ENCODE peak calls at places on chromosomes 2 and 18, in four cellular contexts. One of them, this sample, is unnamed.

GRCh38 chr2:215973954-215974699 is 39.2 kb downstream of the MREG start:
- DNase-seq in spleen: no peak
- DNase-seq in bronchial epithelial cell: peak; percentile 92
- DNase-seq in IMR-90: no peak
- DNase-seq in this sample: peak; percentile 39

GRCh38 chr2:85839461-85839860 is 49.3 kb downstream of the ST3GAL5 start:
- DNase-seq in spleen: no peak
- DNase-seq in bronchial epithelial cell: no peak
- DNase-seq in IMR-90: no peak
- DNase-seq in this sample: no peak

GRCh38 chr2:138536302-138536701 is 34.7 kb downstream of the SPOPL start:
- DNase-seq in spleen: no peak
- DNase-seq in bronchial epithelial cell: peak; percentile 5
- DNase-seq in IMR-90: no peak
- DNase-seq in this sample: peak; percentile 3

GRCh38 chr18:79493801-79494211 is 98.1 kb downstream of the NFATC1 start:
- DNase-seq in spleen: peak; percentile 67
- DNase-seq in bronchial epithelial cell: no peak
- DNase-seq in IMR-90: no peak
- DNase-seq in this sample: no peak

GRCh38 chr2:22513563-22513962 is 871.4 kb upstream of the KLHL29 start:
- DNase-seq in spleen: no peak
- DNase-seq in bronchial epithelial cell: no peak
- DNase-seq in IMR-90: no peak
- DNase-seq in this sample: no peak

GRCh38 chr18:54359233-54359632 is 1.5 kb downstream of the C18orf54 start:
- DNase-seq in spleen: no peak
- DNase-seq in bronchial epithelial cell: no peak
- DNase-seq in IMR-90: peak; percentile 11
- DNase-seq in this sample: peak; percentile 19

GRCh38 chr2:226434702-226435101 is 364.9 kb downstream of the IRS1 start:
- DNase-seq in spleen: no peak
- DNase-seq in bronchial epithelial cell: no peak
- DNase-seq in IMR-90: no peak
- DNase-seq in this sample: no peak

GRCh38 chr2:18604573-18604885 is 15.2 kb upstream of the NT5C1B start:
- DNase-seq in spleen: no peak
- DNase-seq in bronchial epithelial cell: no peak
- DNase-seq in IMR-90: no peak
- DNase-seq in this sample: no peak

GRCh38 chr2:238952261-238952924 is 104.5 kb downstream of the TWIST2 start:
- DNase-seq in spleen: no peak
- DNase-seq in bronchial epithelial cell: no peak
- DNase-seq in IMR-90: peak; percentile 41
- DNase-seq in this sample: no peak

GRCh38 chr2:20965221-20965620 is 78.7 kb downstream of the APOB start:
- DNase-seq in spleen: no peak
- DNase-seq in bronchial epithelial cell: no peak
- DNase-seq in IMR-90: no peak
- DNase-seq in this sample: no peak

GRCh38 chr2:29213871-29214341 is 98.7 kb downstream of the CLIP4 start:
- DNase-seq in spleen: peak; percentile 54
- DNase-seq in bronchial epithelial cell: peak; percentile 27
- DNase-seq in IMR-90: peak; percentile 43
- DNase-seq in this sample: no peak

GRCh38 chr2:126317797-126318431 is 338.0 kb upstream of the GYPC start:
- DNase-seq in spleen: no peak
- DNase-seq in bronchial epithelial cell: no peak
- DNase-seq in IMR-90: no peak
- DNase-seq in this sample: no peak

GRCh38 chr2:95074663-95075439 is 46.8 kb downstream of the MRPS5 start:
- DNase-seq in spleen: no peak
- DNase-seq in bronchial epithelial cell: no peak
- DNase-seq in IMR-90: no peak
- DNase-seq in this sample: no peak

GRCh38 chr2:230203110-230203676 is 16.6 kb downstream of the SP110 start:
- DNase-seq in spleen: peak; percentile 84
- DNase-seq in bronchial epithelial cell: no peak
- DNase-seq in IMR-90: no peak
- DNase-seq in this sample: no peak

GRCh38 chr2:200702646-200703118 is 109.0 kb upstream of the BZW1 start:
- DNase-seq in spleen: no peak
- DNase-seq in bronchial epithelial cell: peak; percentile 15
- DNase-seq in IMR-90: no peak
- DNase-seq in this sample: no peak

GRCh38 chr2:44793322-44793870 is 148.1 kb upstream of the SIX3 start:
- DNase-seq in spleen: no peak
- DNase-seq in bronchial epithelial cell: peak; percentile 47
- DNase-seq in IMR-90: peak; percentile 14
- DNase-seq in this sample: peak; percentile 52

GRCh38 chr18:76687271-76688006 is 134.9 kb upstream of the ZNF236 start:
- DNase-seq in spleen: no peak
- DNase-seq in bronchial epithelial cell: peak; percentile 84
- DNase-seq in IMR-90: peak; percentile 15
- DNase-seq in this sample: peak; percentile 61

GRCh38 chr2:234579231-234579962 is 82.5 kb upstream of the ARL4C start:
- DNase-seq in spleen: no peak
- DNase-seq in bronchial epithelial cell: peak; percentile 27
- DNase-seq in IMR-90: peak; percentile 68
- DNase-seq in this sample: no peak

GRCh38 chr2:17104454-17104853 is 413.8 kb downstream of the RAD51AP2 start:
- DNase-seq in spleen: no peak
- DNase-seq in bronchial epithelial cell: peak; percentile 80
- DNase-seq in IMR-90: peak; percentile 60
- DNase-seq in this sample: peak; percentile 68

GRCh38 chr2:14420851-14421250 is 211.7 kb upstream of the LRATD1 start:
- DNase-seq in spleen: no peak
- DNase-seq in bronchial epithelial cell: peak; percentile 61
- DNase-seq in IMR-90: peak; percentile 45
- DNase-seq in this sample: no peak

DNA sequence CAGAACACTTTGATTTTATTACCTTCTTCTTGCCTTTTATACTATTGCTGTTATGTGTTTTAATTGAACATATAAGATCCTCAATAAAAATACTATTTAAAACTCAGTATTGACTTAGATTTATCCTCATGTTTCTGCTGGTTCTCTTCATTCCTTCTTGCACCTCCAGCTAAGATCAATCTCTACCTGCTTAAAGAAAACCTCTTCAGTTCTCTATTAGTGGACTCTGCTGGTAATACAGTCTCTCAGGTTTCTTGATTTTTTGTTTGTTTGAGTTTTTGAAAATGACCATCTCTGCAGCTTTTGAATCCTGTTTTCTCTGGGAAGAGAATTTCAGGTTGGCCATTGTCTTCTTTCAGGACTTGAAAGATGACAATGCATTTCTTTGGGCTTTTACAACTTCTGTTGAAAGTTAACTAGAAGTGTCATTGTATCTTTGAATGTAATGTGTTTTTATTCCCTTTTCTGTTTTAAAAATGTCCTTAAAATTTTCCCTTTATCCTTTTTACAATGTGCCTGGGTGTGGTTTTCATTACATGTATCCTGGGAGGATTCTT is 29.8 kb upstream of the TMEM131 start:
- DNase-seq in spleen: no peak
- DNase-seq in bronchial epithelial cell: no peak
- DNase-seq in IMR-90: no peak
- DNase-seq in this sample: no peak
- TF ChIP-seq CTCF in spleen: peak; percentile 37
- TF ChIP-seq CTCF in bronchial epithelial cell: no peak
- TF ChIP-seq CTCF in IMR-90: no peak
- TF ChIP-seq CTCF in this sample: no peak

DNA sequence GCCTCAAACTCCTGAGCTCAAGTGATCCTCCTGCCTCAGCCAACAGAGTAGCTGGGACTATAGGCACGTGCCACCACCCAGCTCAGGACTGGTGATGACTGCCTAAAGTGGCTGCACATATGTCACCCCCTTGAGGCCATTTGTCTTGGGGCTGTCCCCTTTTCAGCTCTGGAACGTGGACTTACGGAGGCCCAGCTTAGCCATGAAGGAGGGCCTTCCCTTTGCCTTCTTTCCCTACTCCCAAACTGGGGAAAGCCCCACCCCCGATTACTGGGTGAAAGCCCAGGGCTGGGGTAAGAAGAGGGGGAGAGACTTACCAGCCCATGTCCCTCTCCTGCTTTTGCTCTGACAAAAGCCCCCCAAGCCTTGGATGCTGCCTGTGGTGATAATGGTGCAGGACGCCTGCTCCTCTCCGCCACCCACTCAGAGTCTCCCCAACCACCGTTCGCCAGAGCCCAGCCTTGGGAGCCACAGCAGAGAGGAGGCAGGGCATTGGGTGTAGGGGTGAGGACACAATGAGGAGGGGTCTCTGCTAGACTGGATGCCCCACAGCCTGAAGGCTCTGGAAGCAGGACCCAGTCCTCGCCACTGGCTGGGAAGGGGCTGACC is 2.5 kb upstream of the DUSP2 start:
- DNase-seq in spleen: peak; percentile 80
- DNase-seq in bronchial epithelial cell: no peak
- DNase-seq in IMR-90: no peak
- DNase-seq in this sample: no peak
- H3K4me3 ChIP-seq in spleen: no peak overlapping the region
- H3K4me3 ChIP-seq in bronchial epithelial cell: no peak overlapping the region
- H3K4me3 ChIP-seq in IMR-90: no peak overlapping the region
- H3K4me3 ChIP-seq in this sample: no peak overlapping the region

DNA sequence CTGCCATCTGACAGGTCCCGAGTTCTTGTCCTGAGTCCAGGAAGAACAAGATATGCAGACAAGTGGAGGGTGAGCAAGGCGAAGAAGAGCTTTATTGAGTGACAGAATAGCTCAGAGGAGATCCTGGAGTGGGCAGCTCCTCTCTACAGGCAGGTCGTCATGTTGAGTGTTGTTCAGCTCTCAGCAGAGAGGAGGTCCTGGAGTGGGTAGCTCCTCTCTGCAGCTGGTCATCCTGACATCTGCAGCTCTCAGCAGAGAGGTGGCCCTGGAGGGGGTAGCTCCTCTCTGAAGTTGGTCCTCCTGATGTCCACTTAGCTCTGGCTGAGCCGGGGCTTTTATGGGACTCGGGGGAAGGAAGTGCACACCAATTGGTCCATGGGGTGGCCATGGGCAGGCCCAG is 90.4 kb downstream of the ATAD2B start:
- DNase-seq in spleen: no peak
- DNase-seq in bronchial epithelial cell: no peak
- DNase-seq in IMR-90: no peak
- DNase-seq in this sample: no peak
- TF ChIP-seq CTCF in spleen: no peak
- TF ChIP-seq CTCF in bronchial epithelial cell: no peak
- TF ChIP-seq CTCF in IMR-90: no peak
- TF ChIP-seq CTCF in this sample: no peak

GRCh38 chr2:196205891-196206408 is 34.6 kb upstream of the STK17B start:
- DNase-seq in spleen: no peak
- DNase-seq in bronchial epithelial cell: peak; percentile 31
- DNase-seq in IMR-90: no peak
- DNase-seq in this sample: peak; percentile 23
- H3K4me3 ChIP-seq in spleen: no peak overlapping the region
- H3K4me3 ChIP-seq in bronchial epithelial cell: no peak overlapping the region
- H3K4me3 ChIP-seq in IMR-90: no peak overlapping the region
- H3K4me3 ChIP-seq in this sample: no peak overlapping the region

GRCh38 chr18:32470713-32471633 is at the start of gene GAREM1:
- DNase-seq in spleen: peak; percentile 93
- DNase-seq in bronchial epithelial cell: peak; percentile 92
- DNase-seq in IMR-90: peak; percentile 98
- DNase-seq in this sample: peak; percentile 99
- TF ChIP-seq CTCF in spleen: peak; percentile 30
- TF ChIP-seq CTCF in bronchial epithelial cell: peak; percentile 82
- TF ChIP-seq CTCF in IMR-90: peak; percentile 95
- TF ChIP-seq CTCF in this sample: peak; percentile 63

GRCh38 chr18:70220628-70221027 is 15.1 kb upstream of the RTTN start:
- DNase-seq in spleen: no peak
- DNase-seq in bronchial epithelial cell: no peak
- DNase-seq in IMR-90: no peak
- DNase-seq in this sample: no peak
- H3K4me3 ChIP-seq in spleen: no peak overlapping the region
- H3K4me3 ChIP-seq in bronchial epithelial cell: no peak overlapping the region
- H3K4me3 ChIP-seq in IMR-90: no peak overlapping the region
- H3K4me3 ChIP-seq in this sample: no peak overlapping the region

DNA sequence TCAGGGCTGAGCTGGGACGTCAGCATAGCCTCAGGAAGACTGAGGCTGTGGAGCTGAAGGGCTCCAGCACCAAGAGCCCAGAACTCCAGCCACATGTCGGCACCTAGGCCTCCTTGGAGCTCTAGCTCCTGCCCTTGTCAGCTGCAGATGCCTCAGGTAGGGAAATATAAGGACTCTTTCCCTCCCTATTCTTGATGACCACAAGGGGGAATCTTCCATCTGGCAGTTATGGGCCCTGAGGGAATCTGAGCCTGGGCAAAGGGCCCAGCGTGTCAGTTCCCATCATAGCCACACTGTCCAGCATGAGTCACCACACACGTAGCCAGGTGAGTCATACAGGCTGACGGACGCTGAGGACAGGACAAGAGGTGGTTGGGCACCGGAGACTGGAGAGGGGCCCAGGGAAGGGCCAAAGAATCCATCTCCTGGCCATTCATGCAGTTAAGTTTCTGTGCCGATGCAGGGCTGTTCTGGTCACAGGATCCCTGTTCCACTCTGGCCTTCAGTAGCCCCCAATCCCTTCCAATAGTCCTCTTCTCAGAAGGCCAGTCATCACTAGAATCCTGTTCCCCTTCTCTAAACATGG is 1.8 kb downstream of the MPV17 start:
- DNase-seq in spleen: no peak
- DNase-seq in bronchial epithelial cell: peak; percentile 98
- DNase-seq in IMR-90: peak; percentile 99
- DNase-seq in this sample: peak; percentile 99
- TF ChIP-seq CTCF in spleen: no peak
- TF ChIP-seq CTCF in bronchial epithelial cell: peak; percentile 66
- TF ChIP-seq CTCF in IMR-90: peak; percentile 81
- TF ChIP-seq CTCF in this sample: peak; percentile 75